ENCODE peak calls at places on chromosomes 3 and 15, in five cellular contexts. K is mesenteric fat pad, Z is GM12865, W is cardiac muscle cell, X is lower lobe of right lung. P is an unnamed sample.

GRCh38 chr3:12536423-12536822 is 8.9 kb downstream of the MKRN2OS start:
- DNase-seq in K (no peak), Z (no peak), W (no peak), X (no peak), P (no peak)

GRCh38 chr3:45890405-45890804 is 4.1 kb downstream of the CCR9 start:
- DNase-seq in K (no peak), Z (no peak), W (peak; percentile 60), X (no peak), P (no peak)

GRCh38 chr3:67610458-67610857 is 44.0 kb downstream of the SUCLG2 start:
- DNase-seq in K (no peak), Z (no peak), W (no peak), X (no peak), P (no peak)

GRCh38 chr15:55770261-55770660 is 27.3 kb upstream of the PRTG start:
- DNase-seq in K (no peak), Z (no peak), W (no peak), X (no peak), P (no peak)

GRCh38 chr15:93179072-93179471 is 90.1 kb upstream of the RGMA start:
- DNase-seq in K (no peak), Z (peak; percentile 47), W (peak; percentile 46), X (peak; percentile 79), P (no peak)

GRCh38 chr3:99780749-99781148 is 36.9 kb upstream of the CMSS1 start:
- DNase-seq in K (no peak), Z (no peak), W (no peak), X (no peak), P (no peak)

GRCh38 chr3:32947466-32948238 is 3.8 kb upstream of the CCR4 start:
- DNase-seq in K (no peak), Z (peak; percentile 93), W (peak; percentile 92), X (peak; percentile 88), P (peak; percentile 67)

GRCh38 chr3:52925405-52926313 is 28.3 kb upstream of the STIMATE start:
- DNase-seq in K (no peak), Z (no peak), W (no peak), X (no peak), P (no peak)

GRCh38 chr15:70188286-70188685 is 90.6 kb upstream of the TLE3 start:
- DNase-seq in K (no peak), Z (no peak), W (no peak), X (no peak), P (no peak)

GRCh38 chr3:195258449-195259145 is 12.4 kb downstream of the XXYLT1 start:
- DNase-seq in K (no peak), Z (peak; percentile 18), W (no peak), X (no peak), P (no peak)

GRCh38 chr3:51275096-51275805 is 109.8 kb upstream of the MANF start:
- DNase-seq in K (no peak), Z (no peak), W (no peak), X (no peak), P (no peak)

GRCh38 chr3:138078096-138078495 is 37.3 kb downstream of the DZIP1L start:
- DNase-seq in K (no peak), Z (no peak), W (no peak), X (no peak), P (no peak)

GRCh38 chr3:69092030-69092513 is 7.3 kb downstream of the ARL6IP5 start:
- DNase-seq in K (no peak), Z (peak; percentile 67), W (no peak), X (no peak), P (no peak)

GRCh38 chr3:57019057-57019456 is 41.4 kb upstream of the SPATA12 start:
- DNase-seq in K (no peak), Z (no peak), W (no peak), X (no peak), P (peak; percentile 70)

GRCh38 chr3:17115186-17115585 is 230.4 kb downstream of the PLCL2 start:
- DNase-seq in K (no peak), Z (no peak), W (no peak), X (no peak), P (no peak)

GRCh38 chr15:56754993-56755392 is 21.7 kb upstream of the ZNF280D start:
- DNase-seq in K (no peak), Z (no peak), W (no peak), X (no peak), P (no peak)

GRCh38 chr3:60542981-60543380 is 708.3 kb downstream of the FHIT start:
- DNase-seq in K (no peak), Z (no peak), W (no peak), X (no peak), P (no peak)

GRCh38 chr3:56796202-56796601 is 5.5 kb downstream of the ARHGEF3 start:
- DNase-seq in K (no peak), Z (no peak), W (no peak), X (no peak), P (no peak)

GRCh38 chr15:84681822-84682221 is 23.8 kb upstream of the NMB start:
- DNase-seq in K (no peak), Z (no peak), W (no peak), X (no peak), P (no peak)

GRCh38 chr3:59411694-59412093 is 361.9 kb upstream of the CFAP20DC start:
- DNase-seq in K (no peak), Z (no peak), W (no peak), X (no peak), P (no peak)

GRCh38 chr3:177295116-177295515 is 97.8 kb upstream of the TBL1XR1 start:
- DNase-seq in K (no peak), Z (no peak), W (no peak), X (no peak), P (no peak)

GRCh38 chr3:194142156-194142910 is 6.4 kb downstream of the HES1 start:
- DNase-seq in K (no peak), Z (no peak), W (peak; percentile 52), X (no peak), P (no peak)

P was measured in GM20000.